ENCODE peak calls at places on chromosomes 7 and 10, in five cellular contexts. One of them, this sample, is unnamed. For H3K36me3 and H3K27me3, the result is how much of the 10 kb centered on the place peaks cover.

GRCh38 chr7:139762886-139763285 is 14.9 kb downstream of the HIPK2 start:
- DNase-seq in hepatocyte: no peak
- DNase-seq in ovary: no peak
- DNase-seq in endodermal cell: peak
- DNase-seq in left ventricle myocardium inferior: no peak
- DNase-seq in this sample: no peak

GRCh38 chr7:4500812-4501211 is 181.3 kb upstream of the FOXK1 start:
- DNase-seq in hepatocyte: no peak
- DNase-seq in ovary: no peak
- DNase-seq in endodermal cell: peak
- DNase-seq in left ventricle myocardium inferior: no peak
- DNase-seq in this sample: no peak

GRCh38 chr10:12243860-12244620 is 48.1 kb downstream of the CDC123 start:
- DNase-seq in hepatocyte: no peak
- DNase-seq in ovary: no peak
- DNase-seq in endodermal cell: no peak
- DNase-seq in left ventricle myocardium inferior: no peak
- DNase-seq in this sample: peak

GRCh38 chr7:143305423-143306070 is 10.4 kb upstream of the CLCN1 start:
- DNase-seq in hepatocyte: peak
- DNase-seq in ovary: peak
- DNase-seq in endodermal cell: peak
- DNase-seq in left ventricle myocardium inferior: peak
- DNase-seq in this sample: peak

GRCh38 chr7:130960208-130960988 is 226.4 kb upstream of the KLF14 start:
- DNase-seq in hepatocyte: peak
- DNase-seq in ovary: no peak
- DNase-seq in endodermal cell: no peak
- DNase-seq in left ventricle myocardium inferior: no peak
- DNase-seq in this sample: no peak

GRCh38 chr10:126135939-126136595 is 239.7 kb downstream of the FANK1 start:
- DNase-seq in hepatocyte: no peak
- DNase-seq in ovary: no peak
- DNase-seq in endodermal cell: no peak
- DNase-seq in left ventricle myocardium inferior: no peak
- DNase-seq in this sample: no peak

GRCh38 chr7:136278057-136278456 is 300.9 kb upstream of the MTPN start:
- DNase-seq in hepatocyte: no peak
- DNase-seq in ovary: no peak
- DNase-seq in endodermal cell: no peak
- DNase-seq in left ventricle myocardium inferior: no peak
- DNase-seq in this sample: no peak

GRCh38 chr10:134743-135600 is at the start of gene ZMYND11:
- DNase-seq in hepatocyte: peak
- DNase-seq in ovary: peak
- DNase-seq in endodermal cell: peak
- DNase-seq in left ventricle myocardium inferior: peak
- DNase-seq in this sample: peak

GRCh38 chr10:1293147-1293546 is 237.0 kb downstream of the WDR37 start:
- DNase-seq in hepatocyte: no peak
- DNase-seq in ovary: no peak
- DNase-seq in endodermal cell: no peak
- DNase-seq in left ventricle myocardium inferior: no peak
- DNase-seq in this sample: no peak

GRCh38 chr7:149879271-149879711 is 5.5 kb downstream of the ATP6V0E2 start:
- DNase-seq in hepatocyte: no peak
- DNase-seq in ovary: no peak
- DNase-seq in endodermal cell: peak
- DNase-seq in left ventricle myocardium inferior: no peak
- DNase-seq in this sample: no peak

GRCh38 chr10:100909506-100910260 is 3.1 kb upstream of the SLF2 start:
- DNase-seq in hepatocyte: peak
- DNase-seq in ovary: no peak
- DNase-seq in endodermal cell: no peak
- DNase-seq in left ventricle myocardium inferior: no peak
- DNase-seq in this sample: no peak

GRCh38 chr7:50312589-50313162 is 8.2 kb downstream of the IKZF1 start:
- DNase-seq in hepatocyte: no peak
- DNase-seq in ovary: no peak
- DNase-seq in endodermal cell: no peak
- DNase-seq in left ventricle myocardium inferior: no peak
- DNase-seq in this sample: no peak

GRCh38 chr7:139358541-139359365 is 941 bp upstream of the LUC7L2 start:
- DNase-seq in hepatocyte: peak
- DNase-seq in ovary: no peak
- DNase-seq in endodermal cell: no peak
- DNase-seq in left ventricle myocardium inferior: no peak
- DNase-seq in this sample: peak

GRCh38 chr10:126001579-126001978 is 105.2 kb downstream of the FANK1 start:
- DNase-seq in hepatocyte: no peak
- DNase-seq in ovary: peak
- DNase-seq in endodermal cell: no peak
- DNase-seq in left ventricle myocardium inferior: no peak
- DNase-seq in this sample: no peak

DNA sequence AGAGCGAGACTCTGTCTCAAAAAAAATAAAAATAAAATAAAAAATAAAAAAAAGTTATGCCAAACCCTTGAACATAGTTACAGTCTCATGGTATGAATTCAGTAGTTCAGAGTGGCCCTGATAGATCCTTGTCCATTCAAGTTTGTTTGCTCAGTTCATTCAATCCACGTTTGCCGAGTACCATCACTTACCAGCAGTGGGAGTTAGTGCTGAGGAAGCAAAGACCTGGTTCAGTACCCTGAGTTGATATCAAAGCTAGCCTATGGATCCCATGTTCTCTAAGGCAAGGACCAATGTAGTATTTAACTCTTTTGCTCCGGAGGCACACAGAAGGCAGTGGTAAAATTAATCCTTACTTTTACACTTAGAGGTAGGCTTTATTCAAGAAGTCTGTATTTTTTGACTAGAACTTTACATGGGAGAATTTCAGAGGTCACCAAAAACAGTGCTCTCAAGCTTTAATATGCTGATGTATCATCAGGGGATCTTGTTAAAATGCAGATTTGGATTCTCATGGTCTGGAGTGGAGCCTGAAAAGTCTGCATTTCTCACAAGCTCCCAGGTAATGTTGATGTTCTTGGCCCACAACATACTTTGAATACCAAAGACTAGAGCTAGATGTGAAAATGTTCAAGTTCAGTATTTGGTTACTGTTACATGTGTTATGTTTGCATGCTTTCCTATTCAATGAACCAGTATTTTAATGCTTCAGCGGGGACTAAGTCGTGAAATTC is 38.1 kb upstream of the HBP1 start:
- DNase-seq in hepatocyte: no peak
- DNase-seq in ovary: no peak
- DNase-seq in endodermal cell: peak
- DNase-seq in left ventricle myocardium inferior: no peak
- DNase-seq in this sample: no peak
- TF ChIP-seq CTCF in hepatocyte: no peak
- TF ChIP-seq CTCF in ovary: no peak
- TF ChIP-seq CTCF in endodermal cell: peak
- TF ChIP-seq CTCF in left ventricle myocardium inferior: no peak
- TF ChIP-seq CTCF in this sample: no peak

GRCh38 chr10:69477968-69478597 is 26.8 kb downstream of the TSPAN15 start:
- DNase-seq in hepatocyte: no peak
- DNase-seq in ovary: no peak
- DNase-seq in endodermal cell: no peak
- DNase-seq in left ventricle myocardium inferior: no peak
- DNase-seq in this sample: no peak

GRCh38 chr10:69482125-69482524 is 30.9 kb downstream of the TSPAN15 start:
- DNase-seq in hepatocyte: no peak
- DNase-seq in ovary: no peak
- DNase-seq in endodermal cell: no peak
- DNase-seq in left ventricle myocardium inferior: no peak
- DNase-seq in this sample: no peak

GRCh38 chr10:69479737-69480412 is 28.6 kb downstream of the TSPAN15 start:
- DNase-seq in hepatocyte: no peak
- DNase-seq in ovary: no peak
- DNase-seq in endodermal cell: no peak
- DNase-seq in left ventricle myocardium inferior: no peak
- DNase-seq in this sample: no peak

GRCh38 chr10:69481280-69481679 is 30.0 kb downstream of the TSPAN15 start:
- DNase-seq in hepatocyte: no peak
- DNase-seq in ovary: no peak
- DNase-seq in endodermal cell: no peak
- DNase-seq in left ventricle myocardium inferior: no peak
- DNase-seq in this sample: no peak

GRCh38 chr10:69479241-69479730 is 28.0 kb downstream of the TSPAN15 start:
- DNase-seq in hepatocyte: no peak
- DNase-seq in ovary: no peak
- DNase-seq in endodermal cell: no peak
- DNase-seq in left ventricle myocardium inferior: peak
- DNase-seq in this sample: no peak
- H3K36me3 ChIP-seq in hepatocyte: under half
- H3K36me3 ChIP-seq in ovary: under half
- H3K36me3 ChIP-seq in endodermal cell: under half
- H3K36me3 ChIP-seq in left ventricle myocardium inferior: under half
- H3K36me3 ChIP-seq in this sample: under half

GRCh38 chr10:122461729-122462532 is 578 bp downstream of the HTRA1 start:
- DNase-seq in hepatocyte: peak
- DNase-seq in ovary: peak
- DNase-seq in endodermal cell: peak
- DNase-seq in left ventricle myocardium inferior: no peak
- DNase-seq in this sample: peak

GRCh38 chr10:122463466-122464157 is 2.3 kb downstream of the HTRA1 start:
- DNase-seq in hepatocyte: no peak
- DNase-seq in ovary: no peak
- DNase-seq in endodermal cell: no peak
- DNase-seq in left ventricle myocardium inferior: no peak
- DNase-seq in this sample: no peak

GRCh38 chr10:122464158-122464510 is 2.8 kb downstream of the HTRA1 start:
- DNase-seq in hepatocyte: no peak
- DNase-seq in ovary: no peak
- DNase-seq in endodermal cell: no peak
- DNase-seq in left ventricle myocardium inferior: no peak
- DNase-seq in this sample: no peak

GRCh38 chr10:122461367-122461728 is at the start of gene HTRA1:
- DNase-seq in hepatocyte: no peak
- DNase-seq in ovary: peak
- DNase-seq in endodermal cell: peak
- DNase-seq in left ventricle myocardium inferior: peak
- DNase-seq in this sample: peak

DNA sequence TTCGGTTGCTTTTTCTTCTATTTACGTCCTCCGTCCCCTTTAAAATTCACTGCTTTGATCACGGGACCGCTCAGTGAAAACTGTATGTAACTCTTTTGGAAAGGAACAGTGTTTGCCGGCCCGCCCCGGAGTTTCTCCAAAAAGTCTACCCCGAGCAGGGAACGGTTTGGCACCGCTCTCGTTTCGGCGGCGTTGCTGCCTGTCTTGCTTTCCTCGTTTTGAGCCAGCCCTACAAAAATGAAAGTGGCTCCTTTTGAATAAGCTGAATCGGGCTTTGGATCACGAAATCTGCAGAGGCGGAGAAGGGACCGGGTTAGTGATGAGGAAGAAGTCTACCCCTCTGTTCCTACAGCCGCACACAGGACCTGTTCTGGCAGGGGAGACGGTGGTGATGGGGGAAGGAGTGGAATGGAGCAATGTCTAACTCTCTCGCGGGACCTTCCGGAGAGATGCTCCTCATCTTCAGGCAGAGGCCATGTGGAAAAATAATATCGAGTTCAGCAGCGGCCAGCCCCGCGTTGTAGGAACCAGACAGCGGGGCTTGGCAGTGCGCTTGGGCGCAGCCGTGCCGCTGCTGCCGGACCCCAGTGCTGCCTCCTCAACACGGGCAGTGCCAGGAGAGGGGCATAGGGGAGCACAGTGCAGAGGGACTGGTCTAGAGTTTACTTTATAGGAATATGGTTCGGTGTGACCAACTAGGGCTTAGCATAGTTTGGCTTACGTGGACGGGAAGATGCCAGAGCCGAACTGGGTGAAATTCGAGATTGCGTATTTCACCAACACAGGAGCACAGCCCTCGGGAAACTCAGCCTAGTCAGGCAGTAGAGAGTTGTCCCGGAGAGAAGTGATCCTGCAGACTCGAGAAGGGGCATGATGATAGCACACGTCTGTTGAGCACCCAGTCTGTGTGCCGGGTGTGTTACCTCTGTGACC is 1.4 kb downstream of the HTRA1 start:
- DNase-seq in hepatocyte: peak
- DNase-seq in ovary: peak
- DNase-seq in endodermal cell: no peak
- DNase-seq in left ventricle myocardium inferior: peak
- DNase-seq in this sample: peak
- H3K27me3 ChIP-seq in hepatocyte: half or more
- H3K27me3 ChIP-seq in ovary: under half
- H3K27me3 ChIP-seq in endodermal cell: half or more
- H3K27me3 ChIP-seq in left ventricle myocardium inferior: under half
- H3K27me3 ChIP-seq in this sample: under half

GRCh38 chr10:58299580-58299979 is 30.6 kb downstream of the CISD1 start:
- DNase-seq in hepatocyte: peak
- DNase-seq in ovary: peak
- DNase-seq in endodermal cell: peak
- DNase-seq in left ventricle myocardium inferior: no peak
- DNase-seq in this sample: no peak
- TF ChIP-seq CTCF in hepatocyte: peak
- TF ChIP-seq CTCF in ovary: no peak
- TF ChIP-seq CTCF in endodermal cell: peak
- TF ChIP-seq CTCF in left ventricle myocardium inferior: peak
- TF ChIP-seq CTCF in this sample: peak

GRCh38 chr10:74113546-74113945 is 37.1 kb downstream of the AP3M1 start:
- DNase-seq in hepatocyte: no peak
- DNase-seq in ovary: no peak
- DNase-seq in endodermal cell: no peak
- DNase-seq in left ventricle myocardium inferior: no peak
- DNase-seq in this sample: no peak

GRCh38 chr10:74107391-74107790 is 43.2 kb downstream of the AP3M1 start:
- DNase-seq in hepatocyte: no peak
- DNase-seq in ovary: no peak
- DNase-seq in endodermal cell: no peak
- DNase-seq in left ventricle myocardium inferior: no peak
- DNase-seq in this sample: no peak

GRCh38 chr10:74109452-74109851 is 41.2 kb downstream of the AP3M1 start:
- DNase-seq in hepatocyte: no peak
- DNase-seq in ovary: no peak
- DNase-seq in endodermal cell: no peak
- DNase-seq in left ventricle myocardium inferior: no peak
- DNase-seq in this sample: no peak

GRCh38 chr10:74114041-74114448 is 36.6 kb downstream of the AP3M1 start:
- DNase-seq in hepatocyte: no peak
- DNase-seq in ovary: no peak
- DNase-seq in endodermal cell: no peak
- DNase-seq in left ventricle myocardium inferior: no peak
- DNase-seq in this sample: no peak

GRCh38 chr10:74111799-74112198 is 38.8 kb downstream of the AP3M1 start:
- DNase-seq in hepatocyte: no peak
- DNase-seq in ovary: no peak
- DNase-seq in endodermal cell: no peak
- DNase-seq in left ventricle myocardium inferior: no peak
- DNase-seq in this sample: no peak
- H3K36me3 ChIP-seq in hepatocyte: under half
- H3K36me3 ChIP-seq in ovary: under half
- H3K36me3 ChIP-seq in endodermal cell: half or more
- H3K36me3 ChIP-seq in left ventricle myocardium inferior: half or more
- H3K36me3 ChIP-seq in this sample: half or more

This sample was measured in right lobe of liver.